ENCODE peak calls at places on chromosomes 2 and 18, in four cellular contexts. Y, U, Z and W are unnamed samples.

GRCh38 chr2:207166349-207167128 is 791 bp upstream of the KLF7 start:
- DNase-seq in Y (peak; percentile 88), U (peak; percentile 35), Z (peak; percentile 32), W (peak; percentile 84)

GRCh38 chr18:5152335-5153020 is 44.6 kb downstream of the AKAIN1 start:
- DNase-seq in Y (no peak), U (no peak), Z (no peak), W (peak; percentile 26)

GRCh38 chr2:145066795-145067194 is 546.9 kb upstream of the ZEB2 start:
- DNase-seq in Y (no peak), U (no peak), Z (no peak), W (no peak)

GRCh38 chr2:29766191-29766590 is 155.2 kb downstream of the ALK start:
- DNase-seq in Y (no peak), U (no peak), Z (no peak), W (no peak)

GRCh38 chr2:240619506-240620148 is 5.7 kb upstream of the GPR35 start:
- DNase-seq in Y (no peak), U (no peak), Z (no peak), W (peak; percentile 8)

GRCh38 chr18:55398858-55399257 is 189.1 kb downstream of the TCF4 start:
- DNase-seq in Y (no peak), U (no peak), Z (no peak), W (no peak)

GRCh38 chr2:97834610-97835009 is 121.2 kb downstream of the ZAP70 start:
- DNase-seq in Y (no peak), U (no peak), Z (no peak), W (no peak)

GRCh38 chr18:34159691-34160185 is 65.0 kb downstream of the NOL4 start:
- DNase-seq in Y (peak; percentile 57), U (no peak), Z (no peak), W (no peak)

DNA sequence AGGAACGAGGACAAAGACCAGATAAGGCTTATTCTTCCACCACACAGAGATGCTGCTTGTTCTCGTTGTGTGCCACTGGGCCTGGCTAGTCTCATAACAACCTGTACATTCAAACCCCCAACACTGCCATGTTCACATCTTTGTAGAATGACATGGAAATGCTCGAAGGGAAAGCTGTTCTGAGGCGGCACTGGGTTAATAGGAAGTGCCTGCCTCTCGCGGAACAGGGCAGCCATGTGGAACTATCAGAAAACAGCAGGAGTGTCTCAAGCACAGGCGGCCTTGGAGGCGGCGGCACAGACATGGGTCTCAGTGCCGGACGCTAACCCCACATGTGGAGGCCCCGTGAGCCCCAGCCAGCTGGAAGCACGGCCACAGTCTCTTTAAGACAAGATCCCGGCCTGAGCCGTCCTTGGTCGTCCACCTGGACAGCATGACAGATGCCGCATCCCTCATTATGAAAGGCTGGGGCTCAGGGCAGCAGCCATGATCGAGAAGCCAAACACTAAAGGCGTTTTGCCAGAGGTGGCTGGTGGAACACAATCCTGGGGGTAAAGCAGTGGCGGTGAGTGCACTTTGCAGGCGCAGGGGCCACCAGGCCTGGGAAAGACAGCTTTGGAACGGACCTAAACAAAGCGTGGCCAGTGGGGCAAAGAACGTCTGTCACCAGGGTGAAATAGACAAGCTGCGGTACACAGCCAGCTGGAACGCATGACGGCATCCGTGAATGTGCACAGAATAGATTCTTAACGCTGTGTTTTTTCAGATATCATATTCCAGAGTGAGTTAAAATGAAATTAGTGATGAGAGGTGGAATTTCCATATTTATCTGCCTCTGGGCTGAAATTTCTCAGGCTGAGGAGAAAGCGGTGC is 161.0 kb downstream of the HDAC4 start:
- DNase-seq in Y (peak; percentile 76), U (no peak), Z (no peak), W (no peak)
- TF ChIP-seq FOXJ3 in Y (no peak), U (no peak), Z (no peak), W (no peak)

GRCh38 chr18:31648458-31648857 is 35.9 kb downstream of the B4GALT6 start:
- DNase-seq in Y (no peak), U (no peak), Z (no peak), W (no peak)

GRCh38 chr18:31649449-31649848 is 34.9 kb downstream of the B4GALT6 start:
- DNase-seq in Y (no peak), U (no peak), Z (no peak), W (no peak)

GRCh38 chr18:31647354-31647753 is 37.0 kb downstream of the B4GALT6 start:
- DNase-seq in Y (no peak), U (no peak), Z (peak; percentile 26), W (no peak)

GRCh38 chr18:31649894-31650719 is 34.3 kb downstream of the B4GALT6 start:
- DNase-seq in Y (no peak), U (no peak), Z (no peak), W (no peak)

DNA sequence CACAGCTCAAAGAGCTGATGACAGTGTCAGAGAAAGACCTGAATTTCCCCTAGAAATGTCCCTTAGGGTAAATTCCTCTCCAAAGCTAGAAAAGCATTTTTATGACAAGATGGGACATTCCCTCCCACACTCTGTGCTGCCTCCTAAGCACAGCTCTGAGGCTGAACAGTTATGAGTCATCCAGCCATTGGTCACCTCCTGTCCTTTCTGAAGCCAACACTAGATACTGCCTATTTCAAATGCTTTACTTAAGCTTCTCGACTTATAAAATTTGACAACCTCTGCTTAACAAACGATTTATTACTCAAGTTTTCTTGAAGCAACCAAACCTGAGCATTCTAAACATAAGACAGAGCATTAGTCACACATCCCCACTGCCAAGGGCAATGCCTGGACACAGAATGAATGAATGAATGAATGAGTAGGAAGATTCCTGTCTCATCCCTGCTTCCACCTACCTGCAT is 35.4 kb downstream of the B4GALT6 start:
- DNase-seq in Y (no peak), U (no peak), Z (peak; percentile 13), W (no peak)
- TF ChIP-seq FOXJ3 in Y (no peak), U (no peak), Z (no peak), W (no peak)

DNA sequence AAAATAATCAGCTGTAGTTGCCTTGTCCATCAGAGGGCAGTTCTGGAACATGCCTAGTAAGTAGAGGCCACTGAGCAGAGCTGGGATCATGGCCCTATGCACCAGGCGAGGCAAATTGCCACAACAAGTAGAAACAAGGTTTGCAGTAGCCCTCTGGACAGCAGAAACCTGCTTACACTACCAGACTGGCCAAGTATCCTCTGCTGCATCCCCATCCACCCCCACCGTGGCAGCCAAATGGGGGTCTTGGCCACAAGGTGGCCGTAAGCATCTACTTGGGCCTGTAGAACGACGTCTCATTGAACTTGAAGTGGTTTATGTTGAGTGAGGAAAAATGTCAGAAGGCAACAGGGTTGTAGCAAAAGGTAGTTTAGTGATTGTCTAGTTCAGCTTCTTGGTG is 241.2 kb downstream of the ALPK2 start:
- DNase-seq in Y (no peak), U (no peak), Z (no peak), W (no peak)
- TF ChIP-seq FOXJ3 in Y (no peak), U (no peak), Z (no peak), W (no peak)

GRCh38 chr2:209741953-209742352 is 29.7 kb upstream of the UNC80 start:
- DNase-seq in Y (no peak), U (no peak), Z (no peak), W (no peak)
- TF ChIP-seq FOXJ3 in Y (no peak), U (no peak), Z (no peak), W (no peak)

GRCh38 chr2:31877008-31877407 is 133.8 kb downstream of the MEMO1 start:
- DNase-seq in Y (no peak), U (no peak), Z (peak; percentile 63), W (no peak)
- TF ChIP-seq FOXJ3 in Y (no peak), U (no peak), Z (no peak), W (no peak)

DNA sequence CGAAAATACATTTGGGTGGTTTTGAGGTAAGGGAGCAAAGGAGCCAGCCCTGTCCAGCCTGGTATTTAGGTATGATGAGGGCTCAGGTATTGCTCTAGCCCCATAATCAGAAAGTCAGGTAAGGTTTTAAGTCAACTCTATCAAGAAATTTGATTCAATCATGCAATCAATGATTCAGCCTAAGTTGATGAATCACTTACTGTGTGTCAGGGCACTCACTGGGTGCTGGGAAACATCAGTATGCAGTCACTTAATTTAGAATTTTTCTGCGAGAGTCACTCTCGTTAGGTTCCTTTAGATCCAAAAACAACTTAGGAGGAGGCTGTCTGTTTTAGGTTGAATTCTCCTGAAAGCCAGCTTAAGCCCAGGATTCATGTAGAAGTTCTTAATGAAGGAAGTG is 17.7 kb upstream of the SERPINB2 start:
- DNase-seq in Y (no peak), U (no peak), Z (no peak), W (no peak)
- TF ChIP-seq FOXJ3 in Y (no peak), U (no peak), Z (no peak), W (no peak)

GRCh38 chr2:105325389-105325963 is 4.1 kb downstream of the TGFBRAP1 start:
- DNase-seq in Y (no peak), U (no peak), Z (no peak), W (no peak)
- TF ChIP-seq FOXJ3 in Y (no peak), U (no peak), Z (no peak), W (no peak)

GRCh38 chr2:227890495-227891079 is 19.2 kb downstream of the DAW1 start:
- DNase-seq in Y (peak; percentile 32), U (peak; percentile 17), Z (peak; percentile 53), W (no peak)
- TF ChIP-seq FOXJ3 in Y (no peak), U (no peak), Z (no peak), W (no peak)

GRCh38 chr2:108315408-108316193 is 26.9 kb downstream of the SULT1C2 start:
- DNase-seq in Y (no peak), U (no peak), Z (peak; percentile 52), W (no peak)
- TF ChIP-seq FOXJ3 in Y (no peak), U (no peak), Z (no peak), W (no peak)